ENCODE peak calls at places on chromosomes 7 and 10, in six cellular contexts. N is GM23248, S is HCT116, E is DND-41, V is neural progenitor cell, K is fibroblast of lung. X is an unnamed sample. For H3K4me1 and H3K79me2, the result is how much of the 10 kb centered on the place peaks cover.

GRCh38 chr7:135320277-135320676 is 86.6 kb downstream of the STRA8 start:
- DNase-seq in N (peak), S (no peak), E (no peak), V (no peak), K (peak), X (peak)

GRCh38 chr7:33711231-33712019 is 193.9 kb upstream of the BMPER start:
- DNase-seq in N (no peak), S (no peak), E (no peak), V (no peak), K (no peak), X (no peak)

GRCh38 chr10:112132429-112132828 is 51.1 kb downstream of the GPAM start:
- DNase-seq in N (no peak), S (no peak), E (no peak), V (no peak), K (no peak), X (no peak)

GRCh38 chr10:55146032-55146431 is 345.0 kb upstream of the PCDH15 start:
- DNase-seq in N (peak), S (no peak), E (no peak), V (no peak), K (peak), X (peak)

GRCh38 chr7:140525741-140526140 is 46.4 kb upstream of the MKRN1 start:
- DNase-seq in N (peak), S (no peak), E (peak), V (no peak), K (no peak), X (peak)

GRCh38 chr7:133253522-133253882 is 624 bp downstream of the EXOC4 start:
- DNase-seq in N (peak), S (no peak), E (peak), V (peak), K (peak), X (no peak)

GRCh38 chr7:78472519-78472918 is 673.9 kb downstream of the PHTF2 start:
- DNase-seq in N (peak), S (no peak), E (no peak), V (no peak), K (peak), X (peak)

GRCh38 chr10:78397796-78398195 is 364.1 kb downstream of the RPS24 start:
- DNase-seq in N (no peak), S (no peak), E (no peak), V (no peak), K (no peak), X (peak)

GRCh38 chr10:79976999-79977398 is 28.1 kb upstream of the SFTPD start:
- DNase-seq in N (no peak), S (no peak), E (no peak), V (no peak), K (no peak), X (no peak)

GRCh38 chr7:157518514-157519175 is 181.8 kb downstream of the DNAJB6 start:
- DNase-seq in N (no peak), S (no peak), E (no peak), V (no peak), K (no peak), X (no peak)

GRCh38 chr10:34047389-34047788 is 712.9 kb upstream of the NRP1 start:
- DNase-seq in N (peak), S (no peak), E (no peak), V (no peak), K (no peak), X (no peak)

GRCh38 chr10:126369125-126369708 is 19.1 kb downstream of the ADAM12 start:
- DNase-seq in N (no peak), S (no peak), E (no peak), V (no peak), K (no peak), X (no peak)

GRCh38 chr7:123864966-123865365 is 20.0 kb downstream of the HYAL4 start:
- DNase-seq in N (no peak), S (no peak), E (no peak), V (no peak), K (no peak), X (no peak)

GRCh38 chr10:2329082-2329481 is 591.8 kb upstream of the ADARB2 start:
- DNase-seq in N (no peak), S (no peak), E (no peak), V (no peak), K (no peak), X (no peak)

GRCh38 chr7:28596245-28596935 is 184.1 kb downstream of the CREB5 start:
- DNase-seq in N (peak), S (no peak), E (no peak), V (no peak), K (peak), X (peak)

GRCh38 chr7:119733480-119733879 is 539.5 kb upstream of the KCND2 start:
- DNase-seq in N (no peak), S (no peak), E (no peak), V (no peak), K (peak), X (peak)

GRCh38 chr7:77254429-77254828 is 54.8 kb upstream of the FGL2 start:
- DNase-seq in N (no peak), S (no peak), E (no peak), V (no peak), K (peak), X (no peak)

GRCh38 chr10:60977161-60978128 is 33.5 kb upstream of the RHOBTB1 start:
- DNase-seq in N (no peak), S (no peak), E (no peak), V (no peak), K (no peak), X (no peak)

GRCh38 chr7:27197137-27198042 is 2.5 kb downstream of the HOXA13 start:
- DNase-seq in N (no peak), S (no peak), E (no peak), V (no peak), K (no peak), X (no peak)

GRCh38 chr7:76011437-76011836 is 17.0 kb upstream of the TMEM120A start:
- DNase-seq in N (peak), S (no peak), E (no peak), V (no peak), K (peak), X (peak)

GRCh38 chr10:88968316-88968882 is 15.8 kb upstream of the ACTA2 start:
- DNase-seq in N (peak), S (no peak), E (no peak), V (no peak), K (no peak), X (no peak)

GRCh38 chr10:88975377-88975720 is 15.2 kb upstream of the FAS start:
- DNase-seq in N (peak), S (no peak), E (peak), V (no peak), K (no peak), X (no peak)

GRCh38 chr10:88974446-88975376 is 15.9 kb upstream of the FAS start:
- DNase-seq in N (peak), S (no peak), E (peak), V (no peak), K (peak), X (no peak)

GRCh38 chr10:88974012-88974411 is 16.6 kb upstream of the FAS start:
- DNase-seq in N (peak), S (no peak), E (no peak), V (no peak), K (peak), X (peak)

GRCh38 chr10:88971668-88972067 is 18.9 kb upstream of the FAS start:
- DNase-seq in N (peak), S (no peak), E (no peak), V (no peak), K (peak), X (no peak)
- H3K4me1 ChIP-seq in N (half or more), S (under half), E (under half), V (under half), K (under half), X (under half)

DNA sequence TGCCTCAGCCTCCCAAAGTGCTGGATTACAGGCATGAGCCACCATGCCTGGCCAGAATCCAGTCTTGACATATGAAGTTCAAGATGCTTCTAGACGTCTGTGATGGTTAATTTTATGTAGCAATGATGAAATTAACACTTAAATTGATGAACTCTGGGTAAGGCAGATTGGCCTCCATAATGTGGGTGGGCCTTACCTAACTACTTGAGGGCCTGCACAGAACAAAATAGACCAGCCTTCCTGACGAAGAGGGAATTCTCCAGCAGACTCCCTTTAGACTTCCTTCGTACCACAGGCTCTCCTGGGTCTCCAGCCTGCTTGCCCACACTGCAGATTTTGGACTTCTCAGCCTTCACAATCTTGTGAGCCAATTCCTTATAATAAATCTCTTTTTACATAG is 4.7 kb downstream of the CDNF start:
- DNase-seq in N (no peak), S (no peak), E (no peak), V (no peak), K (no peak), X (no peak)
- H3K79me2 ChIP-seq in N (under half), S (under half), E (under half), V (under half), K (under half), X (under half)

DNA sequence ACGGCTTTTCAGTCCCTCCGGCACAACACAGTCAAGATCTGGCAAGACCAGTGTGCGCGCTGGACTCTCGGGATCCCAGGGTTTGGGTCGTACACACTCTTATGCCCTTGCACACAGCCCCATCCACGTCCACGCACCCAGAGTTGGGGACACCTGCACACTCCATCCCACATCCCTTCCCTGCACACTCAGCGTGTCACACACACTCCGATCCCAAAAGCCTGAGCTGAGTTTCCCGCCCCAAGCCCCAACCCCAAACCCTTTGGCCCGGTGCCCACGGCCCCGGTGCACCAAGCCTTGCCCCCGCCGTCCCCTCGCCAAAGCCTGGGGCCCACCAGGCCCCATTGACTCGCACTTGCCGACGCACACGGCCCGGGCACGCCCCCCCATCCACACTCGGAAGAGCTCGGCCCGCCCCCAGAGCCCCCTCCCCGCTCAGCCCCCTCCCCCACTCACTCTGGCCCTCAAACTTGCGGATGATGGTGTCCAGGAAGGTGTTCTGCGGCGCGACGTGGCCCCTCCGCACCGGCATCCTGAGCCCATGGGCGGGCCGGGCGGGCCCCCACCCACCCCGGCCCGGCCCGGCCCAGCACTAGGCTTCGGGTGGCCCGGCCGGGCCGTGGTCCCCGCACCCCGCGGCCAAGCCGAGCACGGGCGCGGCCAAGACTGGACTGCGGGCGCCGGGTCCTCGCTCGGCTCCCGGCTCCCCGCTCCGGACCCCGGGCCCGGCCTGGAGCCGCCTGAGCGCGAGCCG is 562 bp downstream of the KCNH2 start:
- DNase-seq in N (no peak), S (no peak), E (no peak), V (peak), K (no peak), X (no peak)
- TF ChIP-seq EZH2 in N (peak), S (no peak), E (no peak), V (no peak), K (peak), X (peak)

DNA sequence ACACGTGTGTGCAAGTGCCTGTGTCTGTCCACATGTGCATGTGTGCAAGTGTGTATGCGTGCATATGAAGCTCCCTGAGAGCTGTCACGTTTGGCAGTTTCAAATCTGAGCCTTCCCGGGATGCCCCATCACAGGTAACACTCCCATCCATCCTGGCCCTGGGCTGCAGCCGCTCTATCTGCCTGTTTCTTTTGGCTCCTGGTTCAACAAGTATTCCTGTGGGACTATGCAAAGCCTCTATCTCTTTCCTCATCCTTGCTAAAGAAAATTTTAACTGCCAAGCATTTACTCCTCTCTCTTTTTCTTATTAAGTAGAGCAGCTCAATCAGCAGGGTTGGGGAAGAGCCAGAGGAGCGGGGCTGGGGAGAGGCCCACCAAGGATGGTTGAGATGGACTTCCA is 24.4 kb upstream of the PDCD4 start:
- DNase-seq in N (no peak), S (no peak), E (no peak), V (no peak), K (no peak), X (no peak)
- H3K4me1 ChIP-seq in N (under half), S (under half), E (under half), V (under half), K (under half), X (under half)

DNA sequence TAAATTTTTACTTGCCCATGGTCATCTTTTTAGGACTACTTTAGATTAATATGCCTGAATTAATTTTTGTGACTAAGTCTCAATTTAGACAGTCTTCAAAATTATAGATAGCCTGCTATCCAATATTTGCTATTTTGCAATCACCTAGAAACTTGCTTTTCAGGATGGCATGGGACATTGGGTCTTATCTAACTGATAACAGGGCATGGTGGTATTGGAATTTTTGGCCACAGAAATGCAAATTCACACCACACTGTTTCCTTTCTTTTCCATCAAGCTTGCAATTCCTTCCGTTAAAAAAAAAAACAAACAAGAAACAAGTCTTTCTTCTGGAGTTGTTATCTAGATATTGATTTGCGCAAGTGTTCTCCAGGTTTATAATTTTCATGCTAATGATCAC is 8.8 kb downstream of the ARL5B start:
- DNase-seq in N (no peak), S (no peak), E (no peak), V (no peak), K (no peak), X (no peak)
- H3K79me2 ChIP-seq in N (half or more), S (half or more), E (half or more), V (half or more), K (under half), X (half or more)

GRCh38 chr10:114430688-114431413 is 26.5 kb upstream of the AFAP1L2 start:
- DNase-seq in N (no peak), S (no peak), E (no peak), V (no peak), K (no peak), X (no peak)

GRCh38 chr10:114427124-114427852 is 23.0 kb upstream of the AFAP1L2 start:
- DNase-seq in N (no peak), S (no peak), E (no peak), V (peak), K (no peak), X (no peak)

GRCh38 chr10:114432704-114433103 is 28.4 kb upstream of the AFAP1L2 start:
- DNase-seq in N (no peak), S (no peak), E (no peak), V (no peak), K (peak), X (no peak)

GRCh38 chr10:114429581-114430335 is 25.5 kb upstream of the AFAP1L2 start:
- DNase-seq in N (no peak), S (no peak), E (no peak), V (no peak), K (no peak), X (no peak)

GRCh38 chr10:114431414-114431767 is 27.1 kb upstream of the AFAP1L2 start:
- DNase-seq in N (no peak), S (no peak), E (no peak), V (no peak), K (no peak), X (no peak)
- TF ChIP-seq EZH2 in N (no peak), S (no peak), E (no peak), V (no peak), K (no peak), X (no peak)

GRCh38 chr7:69817835-69818646 is 219.8 kb downstream of the AUTS2 start:
- DNase-seq in N (no peak), S (no peak), E (no peak), V (no peak), K (no peak), X (no peak)

GRCh38 chr7:69814421-69814962 is 216.2 kb downstream of the AUTS2 start:
- DNase-seq in N (peak), S (no peak), E (no peak), V (peak), K (no peak), X (peak)

GRCh38 chr7:69818647-69819161 is 220.4 kb downstream of the AUTS2 start:
- DNase-seq in N (no peak), S (no peak), E (no peak), V (no peak), K (no peak), X (no peak)

GRCh38 chr7:69819306-69819705 is 221.0 kb downstream of the AUTS2 start:
- DNase-seq in N (no peak), S (no peak), E (no peak), V (peak), K (no peak), X (no peak)

DNA sequence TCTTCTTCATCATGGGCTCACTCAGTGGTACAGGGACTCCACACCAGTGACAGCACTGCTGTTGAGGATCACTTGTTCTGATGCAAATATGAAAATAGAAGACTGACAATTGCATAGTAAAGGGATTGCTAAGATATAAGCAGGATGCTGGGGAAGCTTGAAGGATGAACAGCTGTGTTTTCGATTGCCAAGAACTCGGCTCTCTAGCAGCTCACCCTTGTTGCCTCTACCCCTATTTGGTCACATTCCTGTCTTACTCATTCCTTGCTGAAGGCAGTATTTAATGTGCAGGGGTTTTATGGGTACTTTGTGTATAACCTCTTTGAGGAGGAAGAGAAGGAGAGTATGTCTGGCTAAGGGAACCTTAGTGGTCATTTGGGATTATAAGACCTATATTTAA is 218.8 kb downstream of the AUTS2 start:
- DNase-seq in N (peak), S (no peak), E (no peak), V (no peak), K (peak), X (peak)
- H3K4me1 ChIP-seq in N (under half), S (under half), E (under half), V (under half), K (under half), X (under half)

DNA sequence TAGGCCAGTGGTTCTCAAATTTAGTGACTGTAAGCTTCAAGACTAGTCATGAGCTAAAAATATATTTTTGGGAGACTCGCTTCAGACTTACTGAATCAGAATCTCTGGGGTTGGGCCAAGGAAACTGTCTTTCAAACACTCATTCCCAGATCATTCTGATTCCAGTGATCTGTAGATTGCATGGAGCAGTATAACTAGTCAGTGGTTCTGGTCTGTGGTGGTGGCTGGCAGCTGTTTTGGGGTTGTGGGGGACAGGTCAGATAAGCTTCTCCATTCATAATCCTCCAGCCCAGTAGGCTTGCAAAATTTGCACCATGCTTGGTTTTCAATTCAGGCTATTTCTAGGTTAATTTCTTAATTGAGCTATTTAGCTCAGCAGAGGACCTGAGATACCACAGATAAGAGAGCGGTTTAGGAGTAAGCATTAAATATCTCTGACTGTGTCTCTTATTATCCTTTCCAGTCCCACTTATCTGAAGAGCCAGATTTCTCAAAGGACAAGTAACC is 3.8 kb upstream of the KAT6B start:
- DNase-seq in N (peak), S (no peak), E (no peak), V (no peak), K (peak), X (peak)
- H3K79me2 ChIP-seq in N (under half), S (under half), E (under half), V (under half), K (under half), X (under half)

GRCh38 chr10:99234067-99234738 is 1.4 kb downstream of the HPSE2 start:
- DNase-seq in N (peak), S (no peak), E (no peak), V (peak), K (peak), X (peak)

GRCh38 chr10:99235469-99235871 is at the start of gene HPSE2:
- DNase-seq in N (no peak), S (no peak), E (no peak), V (peak), K (no peak), X (no peak)

GRCh38 chr10:99234739-99235468 is 748 bp downstream of the HPSE2 start:
- DNase-seq in N (peak), S (no peak), E (no peak), V (peak), K (peak), X (no peak)

GRCh38 chr10:99235872-99236626 is 397 bp upstream of the HPSE2 start:
- DNase-seq in N (peak), S (no peak), E (no peak), V (peak), K (peak), X (no peak)

DNA sequence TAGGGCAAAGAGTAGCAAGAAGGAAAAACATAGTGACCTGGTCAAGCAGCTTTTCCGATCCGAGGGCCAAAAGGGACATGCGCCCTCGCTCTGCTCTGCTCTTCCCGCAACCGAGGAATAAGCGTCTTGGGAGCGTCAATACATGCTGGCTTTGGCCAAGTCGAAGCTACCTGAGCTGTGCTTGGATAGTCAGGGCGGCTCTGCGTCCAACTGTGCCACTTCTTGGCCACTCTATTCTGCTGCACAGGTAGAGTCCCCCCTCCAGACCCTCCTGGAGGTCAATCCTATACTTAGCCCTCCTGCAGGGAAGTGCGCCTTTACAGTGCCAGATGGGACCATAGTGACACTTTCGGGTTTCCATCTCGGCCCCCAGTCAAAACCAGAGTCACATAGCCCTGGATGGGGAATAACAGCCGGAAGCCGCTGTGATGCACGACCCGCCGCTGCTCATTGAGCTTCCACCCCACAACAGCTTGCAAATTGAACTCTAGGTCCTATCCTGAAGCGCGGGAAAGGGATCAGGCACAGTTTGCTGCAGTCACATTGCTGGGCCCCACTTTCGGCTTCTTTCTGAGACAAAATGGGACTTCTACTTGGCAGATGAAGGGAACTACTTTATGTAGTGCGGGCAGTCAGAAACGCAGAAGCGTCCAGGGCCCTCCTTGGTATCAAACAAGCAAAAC is 1.1 kb upstream of the HPSE2 start:
- DNase-seq in N (no peak), S (no peak), E (no peak), V (peak), K (no peak), X (no peak)
- TF ChIP-seq EZH2 in N (no peak), S (no peak), E (no peak), V (peak), K (no peak), X (no peak)